ENCODE peak calls at places on chromosomes 6 and 20, in eight cellular contexts. N is GM12865; A is A549; H is CD8-positive, alpha-beta T cell; D is WERI-Rb-1; G is right lobe of liver; Y is fibroblast of lung; I is cardiac fibroblast. Z is an unnamed sample.

GRCh38 chr6:162019311-162019710 is 708.3 kb downstream of the PRKN start:
- DNase-seq in N (no peak), A (no peak), H (no peak), D (no peak), G (no peak), Y (no peak), I (no peak), Z (no peak)

GRCh38 chr6:146975093-146975492 is 229.1 kb upstream of the STXBP5 start:
- DNase-seq in N (no peak), A (no peak), H (no peak), D (no peak), G (no peak), Y (no peak), I (no peak), Z (no peak)

GRCh38 chr6:43509984-43510826 is at the start of gene LRRC73:
- DNase-seq in N (peak), A (peak), H (peak), D (peak), G (peak), Y (peak), I (peak), Z (no peak)

GRCh38 chr6:109393882-109394281 is 11.6 kb upstream of the CD164 start:
- DNase-seq in N (no peak), A (no peak), H (no peak), D (no peak), G (no peak), Y (no peak), I (no peak), Z (no peak)

GRCh38 chr6:35435075-35435837 is 16.9 kb upstream of the FANCE start:
- DNase-seq in N (no peak), A (no peak), H (no peak), D (no peak), G (no peak), Y (no peak), I (no peak), Z (peak)

GRCh38 chr6:94636780-94637385 is 940.5 kb upstream of the MANEA start:
- DNase-seq in N (no peak), A (peak), H (no peak), D (peak), G (no peak), Y (peak), I (no peak), Z (peak)

GRCh38 chr6:2766767-2767314 is 1.6 kb downstream of the WRNIP1 start:
- DNase-seq in N (no peak), A (no peak), H (no peak), D (no peak), G (no peak), Y (peak), I (no peak), Z (no peak)

GRCh38 chr6:7051780-7052440 is 55.9 kb upstream of the RREB1 start:
- DNase-seq in N (peak), A (no peak), H (peak), D (peak), G (peak), Y (peak), I (peak), Z (no peak)

GRCh38 chr6:110430236-110430635 is 14.9 kb upstream of the DDO start:
- DNase-seq in N (no peak), A (no peak), H (no peak), D (no peak), G (no peak), Y (no peak), I (no peak), Z (no peak)

GRCh38 chr20:33154252-33154651 is 13.7 kb upstream of the BPIFA2 start:
- DNase-seq in N (no peak), A (no peak), H (no peak), D (no peak), G (no peak), Y (no peak), I (no peak), Z (no peak)

GRCh38 chr6:81241717-81242116 is 510.8 kb downstream of the TENT5A start:
- DNase-seq in N (peak), A (peak), H (no peak), D (no peak), G (no peak), Y (peak), I (peak), Z (peak)

GRCh38 chr6:55713411-55713810 is 134.4 kb upstream of the HMGCLL1 start:
- DNase-seq in N (peak), A (peak), H (no peak), D (no peak), G (no peak), Y (no peak), I (no peak), Z (no peak)

GRCh38 chr20:44496976-44497375 is 21.3 kb downstream of the TTPAL start:
- DNase-seq in N (peak), A (peak), H (no peak), D (no peak), G (no peak), Y (peak), I (peak), Z (no peak)

GRCh38 chr6:149449054-149449453 is 35.8 kb downstream of the ZC3H12D start:
- DNase-seq in N (no peak), A (no peak), H (no peak), D (no peak), G (no peak), Y (no peak), I (no peak), Z (no peak)
- H3K4me3 ChIP-seq in N (no peak), A (no peak), H (no peak), D (no peak), G (no peak), Y (no peak), I (no peak), Z (no peak)

DNA sequence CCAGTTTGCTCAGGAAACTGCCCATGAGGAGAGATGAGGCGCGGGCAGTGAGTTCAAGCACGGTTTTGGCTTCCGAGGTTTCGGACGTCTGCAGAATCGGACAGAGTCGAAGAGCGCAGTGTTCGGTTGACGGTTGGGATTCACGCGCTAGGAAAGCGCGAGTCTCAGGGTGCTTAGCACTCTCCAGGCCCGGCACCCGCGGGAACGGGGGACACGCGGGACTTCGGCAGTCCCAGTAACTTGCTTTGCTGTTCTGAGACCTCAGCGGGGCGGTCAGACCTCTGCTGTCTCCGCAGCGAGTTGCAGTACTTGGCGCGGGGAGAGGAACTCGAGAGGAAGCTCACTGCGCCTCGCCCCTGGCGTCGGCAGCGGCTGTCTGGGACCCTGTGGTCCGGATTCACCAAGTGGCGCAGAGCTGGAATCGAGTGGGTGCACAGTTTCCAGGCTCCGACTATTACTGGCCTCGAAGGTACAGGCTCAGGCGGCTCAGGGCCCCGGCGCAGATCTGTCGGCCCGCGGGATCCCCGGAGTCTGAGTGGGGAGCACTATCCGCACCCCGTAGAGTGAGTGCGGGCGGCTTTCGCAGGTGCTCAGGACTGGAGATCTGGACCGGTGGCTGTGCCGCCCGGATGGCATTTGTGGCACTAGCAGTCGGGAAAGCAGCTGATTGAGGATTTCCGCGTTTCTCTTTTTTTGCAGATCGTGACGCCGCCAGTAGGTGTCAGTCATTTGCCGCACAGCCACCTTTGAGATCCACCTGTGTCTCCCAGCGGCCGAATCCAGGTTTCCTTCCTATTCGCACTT is at the start of gene POM121L2:
- DNase-seq in N (peak), A (peak), H (peak), D (peak), G (peak), Y (peak), I (peak), Z (peak)
- TF ChIP-seq CTCF in N (peak), A (peak), H (peak), D (peak), G (peak), Y (peak), I (peak), Z (peak)

DNA sequence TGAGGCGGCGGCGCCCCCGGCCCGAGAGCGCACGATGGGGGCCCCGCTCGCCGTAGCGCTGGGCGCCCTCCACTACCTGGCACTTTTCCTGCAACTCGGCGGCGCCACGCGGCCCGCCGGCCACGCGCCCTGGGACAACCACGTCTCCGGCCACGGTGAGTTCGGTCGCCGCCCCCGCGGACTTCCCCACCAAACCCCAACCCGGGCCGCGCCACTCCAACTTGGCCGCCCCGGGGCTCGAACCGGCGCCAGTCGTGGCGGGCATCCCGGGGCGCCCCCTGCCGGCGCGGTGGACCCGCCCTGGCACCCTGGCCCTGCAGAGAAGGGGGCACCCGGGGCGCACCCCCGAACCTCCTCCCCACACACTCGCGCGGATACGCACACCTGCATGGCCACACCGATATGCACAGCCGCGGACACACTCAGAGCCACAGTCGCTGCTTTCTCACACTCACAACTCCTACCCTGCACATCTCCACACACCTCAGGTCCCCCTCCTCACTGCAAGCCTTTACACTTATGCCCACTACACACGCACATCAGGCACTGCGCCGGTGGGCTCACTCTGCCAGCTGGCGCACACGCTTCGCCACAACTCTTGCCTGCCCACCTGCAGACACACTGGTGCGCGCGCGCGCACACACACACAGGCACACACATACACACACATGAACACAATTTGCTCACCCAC is 535 bp downstream of the VSTM2L start:
- DNase-seq in N (no peak), A (peak), H (no peak), D (no peak), G (no peak), Y (no peak), I (no peak), Z (no peak)
- H3K4me3 ChIP-seq in N (peak), A (peak), H (no peak), D (no peak), G (peak), Y (no peak), I (peak), Z (peak)

GRCh38 chr6:158629376-158630221 is 14.9 kb downstream of the DYNLT1 start:
- DNase-seq in N (no peak), A (no peak), H (peak), D (peak), G (peak), Y (no peak), I (no peak), Z (no peak)
- TF ChIP-seq CTCF in N (no peak), A (no peak), H (peak), D (peak), G (peak), Y (no peak), I (no peak), Z (no peak)

GRCh38 chr6:32609391-32609730 is 19.7 kb upstream of the HLA-DRB1 start:
- DNase-seq in N (no peak), A (no peak), H (no peak), D (no peak), G (no peak), Y (no peak), I (no peak), Z (no peak)
- H3K4me3 ChIP-seq in N (peak), A (no peak), H (no peak), D (no peak), G (no peak), Y (no peak), I (no peak), Z (no peak)

GRCh38 chr6:17469006-17469972 is 75.9 kb downstream of the CAP2 start:
- DNase-seq in N (no peak), A (peak), H (no peak), D (no peak), G (no peak), Y (no peak), I (no peak), Z (no peak)
- TF ChIP-seq CTCF in N (no peak), A (no peak), H (no peak), D (peak), G (no peak), Y (peak), I (peak), Z (no peak)

GRCh38 chr6:87825865-87826264 is 123.8 kb upstream of the AKIRIN2 start:
- DNase-seq in N (peak), A (no peak), H (no peak), D (no peak), G (no peak), Y (no peak), I (no peak), Z (no peak)

GRCh38 chr6:87827291-87827690 is 125.3 kb upstream of the AKIRIN2 start:
- DNase-seq in N (no peak), A (no peak), H (no peak), D (no peak), G (no peak), Y (no peak), I (no peak), Z (no peak)

GRCh38 chr6:87826376-87826775 is 124.3 kb upstream of the AKIRIN2 start:
- DNase-seq in N (no peak), A (no peak), H (no peak), D (no peak), G (no peak), Y (no peak), I (no peak), Z (no peak)

GRCh38 chr6:87822011-87822410 is 120.0 kb upstream of the AKIRIN2 start:
- DNase-seq in N (no peak), A (no peak), H (no peak), D (no peak), G (no peak), Y (peak), I (no peak), Z (no peak)

GRCh38 chr6:87824813-87825475 is 122.9 kb upstream of the AKIRIN2 start:
- DNase-seq in N (peak), A (no peak), H (no peak), D (no peak), G (no peak), Y (no peak), I (no peak), Z (no peak)
- H3K4me3 ChIP-seq in N (no peak), A (no peak), H (no peak), D (no peak), G (no peak), Y (no peak), I (no peak), Z (no peak)

GRCh38 chr20:58621906-58622548 is 29.1 kb upstream of the STX16 start:
- DNase-seq in N (no peak), A (peak), H (no peak), D (no peak), G (no peak), Y (no peak), I (no peak), Z (no peak)
- TF ChIP-seq CTCF in N (peak), A (no peak), H (no peak), D (peak), G (no peak), Y (no peak), I (peak), Z (no peak)